ENCODE peak calls at places on chromosomes 13 and 19, in five cellular contexts. O, G, Q, B and D are unnamed samples. For H3K9me3 and H3K4me1, the result is how much of the 10 kb centered on the place peaks cover.

GRCh38 chr13:74683411-74683810 is 549.2 kb upstream of the KLF12 start:
- DNase-seq in O (no peak), G (no peak), Q (no peak), B (no peak), D (no peak)

GRCh38 chr19:56092685-56093631 is 28.1 kb downstream of the ZNF787 start:
- DNase-seq in O (no peak), G (no peak), Q (no peak), B (no peak), D (no peak)

GRCh38 chr13:90912247-90912646 is 435.2 kb upstream of the MIR17HG start:
- DNase-seq in O (no peak), G (no peak), Q (no peak), B (no peak), D (no peak)

GRCh38 chr19:18850560-18851375 is 19.0 kb downstream of the UPF1 start:
- DNase-seq in O (no peak), G (no peak), Q (no peak), B (no peak), D (no peak)

GRCh38 chr13:94479559-94480095 is at the start of gene DCT:
- DNase-seq in O (no peak), G (no peak), Q (no peak), B (peak), D (no peak)

GRCh38 chr13:43289458-43290255 is 266.3 kb downstream of the DNAJC15 start:
- DNase-seq in O (no peak), G (no peak), Q (no peak), B (no peak), D (no peak)

GRCh38 chr19:55459950-55460657 is 1.3 kb downstream of the ISOC2 start:
- DNase-seq in O (no peak), G (no peak), Q (no peak), B (no peak), D (no peak)

GRCh38 chr13:47457631-47458030 is 543.4 kb downstream of the SUCLA2 start:
- DNase-seq in O (no peak), G (no peak), Q (no peak), B (no peak), D (no peak)

GRCh38 chr13:95288899-95289500 is 12.3 kb downstream of the ABCC4 start:
- DNase-seq in O (no peak), G (no peak), Q (no peak), B (no peak), D (no peak)

GRCh38 chr19:53977429-53977990 is 13.9 kb upstream of the CACNG6 start:
- DNase-seq in O (peak), G (peak), Q (peak), B (peak), D (peak)

GRCh38 chr13:59914556-59914955 is 249.2 kb downstream of the DIAPH3 start:
- DNase-seq in O (no peak), G (no peak), Q (no peak), B (no peak), D (no peak)

GRCh38 chr13:50127017-50127725 is 111.9 kb downstream of the KCNRG start:
- DNase-seq in O (peak), G (peak), Q (peak), B (peak), D (peak)

GRCh38 chr13:100209857-100210580 is 121.1 kb downstream of the PCCA start:
- DNase-seq in O (no peak), G (no peak), Q (no peak), B (no peak), D (no peak)

DNA sequence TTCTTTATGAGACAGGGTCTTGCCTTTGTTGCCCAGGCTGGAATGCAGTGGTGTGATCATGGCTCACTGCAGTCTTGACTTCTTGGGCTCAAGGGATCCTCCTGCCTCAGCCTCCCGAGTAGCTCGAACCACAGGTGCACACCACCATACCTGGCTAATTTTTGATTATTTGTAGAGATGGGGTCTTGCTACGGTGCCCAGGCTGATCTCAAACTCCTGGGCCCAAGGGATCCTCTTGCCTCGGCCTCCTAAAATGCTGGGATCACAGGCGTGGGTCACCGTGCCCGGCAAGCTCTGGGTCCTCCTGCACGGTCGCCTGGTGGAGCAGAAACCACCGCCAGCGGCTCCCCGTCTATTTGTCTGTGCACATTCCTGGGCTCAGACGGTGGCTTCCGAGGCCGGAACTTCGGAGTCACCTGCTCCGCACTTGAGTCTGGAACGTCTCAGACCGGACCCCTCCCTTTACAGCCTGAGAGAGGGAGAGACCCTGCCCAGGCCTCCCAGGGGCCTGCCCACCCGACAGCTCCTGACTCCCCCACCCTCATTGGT is 22.2 kb downstream of the EFNA2 start:
- DNase-seq in O (no peak), G (no peak), Q (no peak), B (no peak), D (no peak)
- H3K9me3 ChIP-seq in O (under half), G (under half), Q (under half), B (under half), D (under half)

DNA sequence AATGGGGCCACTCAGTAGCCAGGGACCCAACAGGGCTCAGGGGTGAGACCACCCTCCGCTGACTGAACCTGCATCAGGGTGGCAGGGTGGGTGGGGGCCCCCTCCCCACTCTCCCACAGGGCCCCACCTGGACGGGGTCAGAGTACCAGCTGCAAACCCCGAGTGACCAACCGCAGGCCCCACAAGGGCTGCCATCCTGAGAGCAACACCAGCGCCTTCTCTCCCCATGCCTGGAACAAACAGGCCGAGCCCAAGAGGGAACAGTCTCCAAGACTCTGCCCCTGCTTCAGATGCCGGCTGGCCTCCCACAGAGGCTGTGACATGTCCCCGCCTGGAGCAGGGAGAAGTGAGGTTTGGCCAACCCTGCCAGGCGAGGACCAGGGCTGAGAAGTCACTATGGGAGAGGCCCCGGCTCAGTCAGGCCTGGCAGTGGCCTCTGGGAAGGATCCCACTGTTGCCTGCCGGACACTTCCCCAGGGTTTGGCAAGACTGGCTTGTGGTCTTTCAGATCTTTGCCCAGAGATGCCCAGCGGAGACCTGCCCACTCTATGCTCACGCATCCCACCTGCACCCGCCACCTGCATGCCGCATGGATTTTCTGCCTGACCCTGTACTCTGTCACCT is 27.2 kb downstream of the MPND start:
- DNase-seq in O (no peak), G (no peak), Q (no peak), B (no peak), D (no peak)
- H3K4me1 ChIP-seq in O (under half), G (half or more), Q (half or more), B (under half), D (half or more)

GRCh38 chr19:44112802-44113137 is 429 bp upstream of the ZNF225 start:
- DNase-seq in O (no peak), G (no peak), Q (no peak), B (no peak), D (no peak)

GRCh38 chr19:44111910-44112463 is 1.2 kb upstream of the ZNF225 start:
- DNase-seq in O (no peak), G (no peak), Q (peak), B (peak), D (peak)

GRCh38 chr19:44109458-44109857 is 3.7 kb upstream of the ZNF225 start:
- DNase-seq in O (no peak), G (no peak), Q (no peak), B (no peak), D (no peak)

GRCh38 chr19:44113138-44113783 is at the start of gene ZNF225:
- DNase-seq in O (peak), G (peak), Q (peak), B (peak), D (peak)

GRCh38 chr19:44107751-44108150 is 5.4 kb upstream of the ZNF225 start:
- DNase-seq in O (no peak), G (no peak), Q (no peak), B (no peak), D (no peak)
- H3K9me3 ChIP-seq in O (under half), G (half or more), Q (half or more), B (under half), D (under half)

GRCh38 chr19:38834104-38834490 is 2.5 kb upstream of the ECH1 start:
- DNase-seq in O (no peak), G (no peak), Q (no peak), B (no peak), D (no peak)
- H3K4me1 ChIP-seq in O (under half), G (under half), Q (under half), B (under half), D (under half)

GRCh38 chr19:12272980-12273901 is 21.4 kb downstream of the ZNF44 start:
- DNase-seq in O (no peak), G (no peak), Q (no peak), B (no peak), D (no peak)
- H3K9me3 ChIP-seq in O (under half), G (half or more), Q (half or more), B (under half), D (under half)